ENCODE peak calls at places on chromosomes 3 and 15, in six cellular contexts. One of them, this sample, is unnamed.

GRCh38 chr3:196135693-196136639 is 54.1 kb upstream of the TFRC start:
- DNase-seq in NCI-H524 treated with DMSO at 0.1 percent for 48 hours: no peak
- DNase-seq in NCI-H510A treated with DMSO at 0.1 percent for 48 hours: no peak
- DNase-seq in NAMALWA: no peak
- DNase-seq in skeletal muscle cell: no peak
- DNase-seq in stimulated activated naive CD8-positive, alpha-beta T cell treated with anti-CD3 and anti-CD28 coated beads, Interleukin-15, amount 100 ng/mL, for 72 hours: no peak
- DNase-seq in this sample: no peak

GRCh38 chr15:85621096-85621495 is 173.6 kb downstream of the KLHL25 start:
- DNase-seq in stimulated activated naive CD8-positive, alpha-beta T cell treated with anti-CD3 and anti-CD28 coated beads, Interleukin-15, amount 100 ng/mL, for 72 hours: no peak
- DNase-seq in NAMALWA: no peak
- DNase-seq in NCI-H524 treated with DMSO at 0.1 percent for 48 hours: no peak
- DNase-seq in NCI-H510A treated with DMSO at 0.1 percent for 48 hours: no peak
- DNase-seq in skeletal muscle cell: no peak
- DNase-seq in this sample: no peak

GRCh38 chr3:64621726-64622400 is 65.9 kb downstream of the ADAMTS9 start:
- DNase-seq in NAMALWA: no peak
- DNase-seq in NCI-H510A treated with DMSO at 0.1 percent for 48 hours: no peak
- DNase-seq in NCI-H524 treated with DMSO at 0.1 percent for 48 hours: no peak
- DNase-seq in stimulated activated naive CD8-positive, alpha-beta T cell treated with anti-CD3 and anti-CD28 coated beads, Interleukin-15, amount 100 ng/mL, for 72 hours: no peak
- DNase-seq in skeletal muscle cell: no peak
- DNase-seq in this sample: no peak

GRCh38 chr3:16883057-16883725 is 1.6 kb upstream of the PLCL2 start:
- DNase-seq in skeletal muscle cell: peak
- DNase-seq in NAMALWA: no peak
- DNase-seq in NCI-H510A treated with DMSO at 0.1 percent for 48 hours: no peak
- DNase-seq in NCI-H524 treated with DMSO at 0.1 percent for 48 hours: no peak
- DNase-seq in stimulated activated naive CD8-positive, alpha-beta T cell treated with anti-CD3 and anti-CD28 coated beads, Interleukin-15, amount 100 ng/mL, for 72 hours: no peak
- DNase-seq in this sample: no peak

GRCh38 chr15:39599871-39600270 is 19.0 kb downstream of the THBS1 start:
- DNase-seq in NCI-H524 treated with DMSO at 0.1 percent for 48 hours: no peak
- DNase-seq in skeletal muscle cell: no peak
- DNase-seq in NAMALWA: no peak
- DNase-seq in stimulated activated naive CD8-positive, alpha-beta T cell treated with anti-CD3 and anti-CD28 coated beads, Interleukin-15, amount 100 ng/mL, for 72 hours: no peak
- DNase-seq in NCI-H510A treated with DMSO at 0.1 percent for 48 hours: no peak
- DNase-seq in this sample: no peak

GRCh38 chr3:162171970-162172369 is 675.4 kb downstream of the OTOL1 start:
- DNase-seq in NAMALWA: no peak
- DNase-seq in NCI-H510A treated with DMSO at 0.1 percent for 48 hours: no peak
- DNase-seq in NCI-H524 treated with DMSO at 0.1 percent for 48 hours: no peak
- DNase-seq in skeletal muscle cell: no peak
- DNase-seq in stimulated activated naive CD8-positive, alpha-beta T cell treated with anti-CD3 and anti-CD28 coated beads, Interleukin-15, amount 100 ng/mL, for 72 hours: no peak
- DNase-seq in this sample: no peak

GRCh38 chr15:75172168-75172841 is 29.4 kb upstream of the C15orf39 start:
- DNase-seq in stimulated activated naive CD8-positive, alpha-beta T cell treated with anti-CD3 and anti-CD28 coated beads, Interleukin-15, amount 100 ng/mL, for 72 hours: no peak
- DNase-seq in skeletal muscle cell: no peak
- DNase-seq in NAMALWA: no peak
- DNase-seq in NCI-H510A treated with DMSO at 0.1 percent for 48 hours: peak
- DNase-seq in NCI-H524 treated with DMSO at 0.1 percent for 48 hours: peak
- DNase-seq in this sample: no peak

GRCh38 chr15:29115093-29115991 is 154.3 kb downstream of the NSMCE3 start:
- DNase-seq in NCI-H510A treated with DMSO at 0.1 percent for 48 hours: no peak
- DNase-seq in NAMALWA: peak
- DNase-seq in NCI-H524 treated with DMSO at 0.1 percent for 48 hours: no peak
- DNase-seq in skeletal muscle cell: no peak
- DNase-seq in stimulated activated naive CD8-positive, alpha-beta T cell treated with anti-CD3 and anti-CD28 coated beads, Interleukin-15, amount 100 ng/mL, for 72 hours: peak
- DNase-seq in this sample: no peak

GRCh38 chr3:52536369-52537164 is at the start of gene UQCC5:
- DNase-seq in NAMALWA: peak
- DNase-seq in NCI-H524 treated with DMSO at 0.1 percent for 48 hours: peak
- DNase-seq in skeletal muscle cell: peak
- DNase-seq in NCI-H510A treated with DMSO at 0.1 percent for 48 hours: peak
- DNase-seq in stimulated activated naive CD8-positive, alpha-beta T cell treated with anti-CD3 and anti-CD28 coated beads, Interleukin-15, amount 100 ng/mL, for 72 hours: peak
- DNase-seq in this sample: peak

GRCh38 chr3:138093721-138094120 is 21.7 kb downstream of the DZIP1L start:
- DNase-seq in NCI-H524 treated with DMSO at 0.1 percent for 48 hours: no peak
- DNase-seq in NCI-H510A treated with DMSO at 0.1 percent for 48 hours: no peak
- DNase-seq in stimulated activated naive CD8-positive, alpha-beta T cell treated with anti-CD3 and anti-CD28 coated beads, Interleukin-15, amount 100 ng/mL, for 72 hours: no peak
- DNase-seq in NAMALWA: no peak
- DNase-seq in skeletal muscle cell: no peak
- DNase-seq in this sample: no peak

This sample was measured in MM.1S.